ENCODE peak calls at places on chromosomes 4 and X, in ten cellular contexts. F, J, E, Z, P, T, G, S, R and L are unnamed samples.

GRCh38 chr4:168865854-168866253 is 144.2 kb downstream of the CBR4 start:
- DNase-seq in R (no peak), E (no peak), S (no peak), Z (no peak), P (no peak), T (no peak), J (no peak), G (no peak), F (no peak), L (no peak)

GRCh38 chr4:77852892-77853495 is 9.6 kb upstream of the MRPL1 start:
- DNase-seq in Z (peak), P (no peak), E (peak), R (no peak), G (no peak), S (no peak), F (no peak), T (no peak), J (peak), L (no peak)

GRCh38 chr4:185142911-185143595 is at the start of gene SLC25A4:
- DNase-seq in P (peak), G (peak), J (peak), S (peak), T (peak), E (peak), F (peak), Z (peak), R (peak), L (peak)

GRCh38 chrX:71618303-71618721 is at the start of gene CXCR3:
- DNase-seq in G (peak), Z (peak), F (no peak), S (no peak), E (peak), J (no peak), R (no peak), P (no peak), T (no peak), L (no peak)

GRCh38 chr4:145690610-145691009 is 10.7 kb downstream of the C4orf51 start:
- DNase-seq in S (no peak), P (no peak), T (no peak), R (no peak), G (no peak), E (no peak), F (no peak), Z (no peak), J (no peak), L (no peak)

GRCh38 chrX:29560065-29560464 is 655.3 kb upstream of the MAGEB2 start:
- DNase-seq in F (no peak), G (no peak), P (no peak), J (no peak), T (no peak), Z (no peak), R (no peak), E (no peak), S (no peak), L (no peak)

GRCh38 chrX:120791013-120791643 is 84.5 kb downstream of the CT47B1 start:
- DNase-seq in T (no peak), P (peak), J (peak), R (no peak), E (peak), Z (no peak), F (no peak), S (peak), G (peak), L (peak)

GRCh38 chr4:1716065-1716945 is 4.2 kb upstream of the SLBP start:
- DNase-seq in G (no peak), E (no peak), T (no peak), F (no peak), J (no peak), Z (no peak), R (no peak), S (no peak), P (no peak), L (no peak)

GRCh38 chr4:30716158-30716557 is 4.0 kb upstream of the PCDH7 start:
- DNase-seq in S (no peak), R (no peak), J (no peak), P (peak), F (peak), E (no peak), Z (peak), G (no peak), T (no peak), L (peak)

GRCh38 chrX:49040376-49040955 is 2.7 kb downstream of the TFE3 start:
- DNase-seq in Z (no peak), R (no peak), J (no peak), F (no peak), E (no peak), T (no peak), P (peak), G (no peak), S (no peak), L (peak)

GRCh38 chrX:101108293-101108692 is 10.3 kb downstream of the CENPI start:
- DNase-seq in E (no peak), F (no peak), Z (no peak), T (no peak), S (no peak), J (no peak), P (peak), R (no peak), G (no peak), L (peak)

GRCh38 chrX:29453333-29453732 is 762.0 kb upstream of the MAGEB2 start:
- DNase-seq in S (no peak), F (no peak), Z (no peak), R (no peak), P (peak), G (no peak), E (peak), T (no peak), J (no peak), L (no peak)

GRCh38 chrX:20231598-20231997 is 35.1 kb downstream of the RPS6KA3 start:
- DNase-seq in E (no peak), J (no peak), P (no peak), R (no peak), T (no peak), S (no peak), F (no peak), G (no peak), Z (no peak), L (no peak)

GRCh38 chr4:3420956-3421355 is 20.8 kb upstream of the HGFAC start:
- DNase-seq in S (no peak), T (no peak), G (no peak), P (no peak), J (no peak), R (no peak), Z (no peak), F (no peak), E (no peak), L (no peak)

GRCh38 chrX:141619336-141619735 is 29.8 kb downstream of the SPANXA2 start:
- DNase-seq in R (no peak), E (no peak), J (no peak), P (peak), S (no peak), Z (no peak), G (no peak), T (no peak), F (no peak), L (no peak)

GRCh38 chr4:107721436-107722090 is 1.5 kb upstream of the PAPSS1 start:
- DNase-seq in G (no peak), F (peak), S (no peak), R (no peak), Z (peak), J (peak), E (peak), T (no peak), P (no peak), L (no peak)

GRCh38 chrX:119784747-119785446 is 6.5 kb downstream of the RPL39 start:
- DNase-seq in G (peak), F (peak), Z (no peak), J (peak), E (peak), T (peak), P (peak), R (peak), S (no peak), L (peak)

GRCh38 chr4:5357863-5358262 is 306.6 kb downstream of the STK32B start:
- DNase-seq in F (no peak), G (no peak), T (no peak), P (no peak), Z (no peak), R (no peak), E (no peak), S (no peak), J (no peak), L (no peak)

GRCh38 chr4:5355846-5356245 is 304.6 kb downstream of the STK32B start:
- DNase-seq in R (no peak), J (no peak), T (no peak), S (no peak), F (no peak), P (no peak), Z (no peak), E (no peak), G (no peak), L (no peak)
- TF ChIP-seq CTCF in R (no peak), J (no peak), T (no peak), S (no peak), F (no peak), P (no peak), Z (no peak), E (no peak), G (no peak), L (no peak)

GRCh38 chr4:14265651-14266050 is 638.1 kb upstream of the BOD1L1 start:
- DNase-seq in E (no peak), P (no peak), Z (no peak), S (no peak), R (no peak), G (no peak), T (no peak), J (no peak), F (no peak), L (no peak)

GRCh38 chr4:14260591-14260990 is 633.1 kb upstream of the BOD1L1 start:
- DNase-seq in F (no peak), S (no peak), T (no peak), P (no peak), E (no peak), Z (no peak), R (no peak), G (no peak), J (no peak), L (no peak)

GRCh38 chr4:14259926-14260325 is 632.4 kb upstream of the BOD1L1 start:
- DNase-seq in S (no peak), R (no peak), P (no peak), T (no peak), G (no peak), E (no peak), Z (no peak), J (no peak), F (no peak), L (no peak)

GRCh38 chr4:14262221-14262620 is 634.7 kb upstream of the BOD1L1 start:
- DNase-seq in E (no peak), F (no peak), T (no peak), S (no peak), G (no peak), Z (no peak), R (no peak), P (no peak), J (no peak), L (no peak)

GRCh38 chr4:14264437-14264836 is 636.9 kb upstream of the BOD1L1 start:
- DNase-seq in R (no peak), F (no peak), S (no peak), G (no peak), T (no peak), P (peak), J (no peak), E (peak), Z (no peak), L (no peak)
- TF ChIP-seq CTCF in R (no peak), F (no peak), S (no peak), G (no peak), T (no peak), P (no peak), J (no peak), E (no peak), Z (no peak), L (no peak)

GRCh38 chr4:11720292-11720691 is 291.6 kb upstream of the HS3ST1 start:
- DNase-seq in F (peak), R (peak), J (no peak), E (peak), P (peak), T (peak), S (no peak), G (peak), Z (peak), L (peak)
- TF ChIP-seq CTCF in F (peak), R (no peak), J (peak), E (peak), P (peak), T (peak), S (peak), G (peak), Z (peak), L (peak)

GRCh38 chrX:93874554-93874953 is 200.5 kb downstream of the FAM133A start:
- DNase-seq in P (peak), R (peak), F (peak), J (peak), Z (no peak), E (peak), S (no peak), G (peak), T (peak), L (no peak)
- TF ChIP-seq CTCF in P (peak), R (peak), F (peak), J (no peak), Z (no peak), E (peak), S (peak), G (peak), T (peak), L (peak)

DNA sequence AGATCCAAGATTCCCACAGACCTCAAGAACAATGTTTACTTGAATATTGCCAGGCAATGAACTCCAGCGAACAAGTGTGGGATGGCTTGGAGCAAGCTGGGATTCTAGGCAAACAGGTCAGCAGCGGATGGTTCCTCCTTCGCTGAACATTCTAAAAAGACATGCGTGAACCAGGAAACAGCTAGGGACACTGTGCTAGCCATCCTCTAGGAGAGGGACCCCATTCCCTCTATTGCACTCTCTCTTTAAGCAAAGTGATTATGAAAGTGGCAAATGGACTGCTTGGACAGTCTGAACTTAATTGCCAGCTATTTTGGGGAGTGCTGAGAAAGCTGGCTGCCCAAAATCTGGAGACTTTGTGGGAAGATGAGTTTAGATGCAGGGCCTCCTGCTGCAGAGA is 29.9 kb upstream of the TEC start:
- DNase-seq in J (no peak), S (no peak), F (no peak), R (no peak), T (no peak), G (no peak), P (no peak), Z (no peak), E (no peak), L (no peak)
- TF ChIP-seq CTCF in J (no peak), S (no peak), F (no peak), R (no peak), T (no peak), G (no peak), P (no peak), Z (no peak), E (no peak), L (no peak)

GRCh38 chr4:119087121-119087520 is 48.5 kb upstream of the MYOZ2 start:
- DNase-seq in Z (no peak), G (no peak), S (no peak), J (no peak), P (peak), F (no peak), T (no peak), E (no peak), R (no peak), L (no peak)
- TF ChIP-seq CTCF in Z (no peak), G (no peak), S (peak), J (no peak), P (peak), F (no peak), T (no peak), E (no peak), R (no peak), L (peak)

DNA sequence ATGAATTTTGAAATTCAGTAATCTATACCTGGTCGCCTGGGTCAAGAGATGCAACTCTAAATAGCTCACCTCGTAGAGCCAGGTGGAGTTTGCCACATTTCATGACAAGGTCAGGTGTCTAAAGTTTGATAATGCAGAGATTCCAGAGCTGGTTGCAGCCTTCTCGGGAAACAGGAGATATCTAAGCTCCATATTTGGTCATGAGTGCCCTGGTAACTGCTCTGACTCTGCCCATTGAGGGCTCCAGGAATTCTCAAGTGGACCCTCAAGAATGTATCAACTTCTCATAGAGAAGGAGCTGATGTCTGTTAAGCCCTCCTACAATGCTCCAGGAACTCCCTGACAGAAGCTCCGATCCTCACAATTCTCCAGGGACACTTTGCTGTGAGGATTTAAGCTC is 33.2 kb upstream of the TSPAN5 start:
- DNase-seq in T (no peak), P (no peak), S (no peak), R (no peak), J (no peak), Z (no peak), G (no peak), E (no peak), F (no peak), L (no peak)
- TF ChIP-seq CTCF in T (no peak), P (no peak), S (no peak), R (no peak), J (no peak), Z (no peak), G (no peak), E (no peak), F (no peak), L (no peak)

GRCh38 chrX:47200385-47201150 is 6.9 kb downstream of the UBA1 start:
- DNase-seq in G (peak), S (peak), T (no peak), J (peak), E (no peak), Z (no peak), R (peak), P (peak), F (no peak), L (peak)
- TF ChIP-seq CTCF in G (peak), S (peak), T (no peak), J (no peak), E (no peak), Z (no peak), R (no peak), P (peak), F (no peak), L (peak)

GRCh38 chr4:122577189-122577553 is 43.7 kb downstream of the IL21 start:
- DNase-seq in S (no peak), R (no peak), J (no peak), Z (no peak), E (no peak), P (no peak), T (no peak), F (no peak), G (no peak), L (no peak)
- TF ChIP-seq CTCF in S (no peak), R (no peak), J (no peak), Z (no peak), E (no peak), P (no peak), T (no peak), F (no peak), G (no peak), L (no peak)